ENCODE peak calls at places on chromosomes 16 and 17, in five cellular contexts. K is heart left ventricle, L is pancreas, D is upper lobe of right lung, S is left ventricle myocardium inferior. C is an unnamed sample.
A peak's percentile ranks its signal among the peaks of the same experiment; 100 is the strongest.

GRCh38 chr17:2071421-2072281 is 16.7 kb downstream of the HIC1 start:
- DNase-seq in S (peak; percentile 82), L (no peak), D (peak; percentile 70), K (peak; percentile 86), C (peak; percentile 58)

GRCh38 chr17:76966486-76967181 is 98.4 kb downstream of the MGAT5B start:
- DNase-seq in L (no peak), K (no peak), S (no peak), D (no peak), C (no peak)

GRCh38 chr16:15576960-15577958 is 65.7 kb downstream of the MARF1 start:
- DNase-seq in D (no peak), K (no peak), S (no peak), L (no peak), C (no peak)

GRCh38 chr17:4900231-4901107 is 1.1 kb downstream of the C17orf107 start:
- DNase-seq in S (no peak), D (peak; percentile 75), K (no peak), L (peak; percentile 81), C (no peak)

GRCh38 chr17:50785942-50786570 is 18.7 kb upstream of the ANKRD40CL start:
- DNase-seq in D (no peak), K (no peak), L (no peak), S (no peak), C (peak; percentile 30)

GRCh38 chr17:74723891-74724290 is 11.2 kb upstream of the CD300LF start:
- DNase-seq in D (peak; percentile 2), L (no peak), S (no peak), K (no peak), C (no peak)

GRCh38 chr16:87661561-87661960 is 59.3 kb downstream of the JPH3 start:
- DNase-seq in S (no peak), K (peak; percentile 44), D (no peak), L (no peak), C (peak; percentile 31)

GRCh38 chr16:54546481-54546880 is 259.9 kb upstream of the IRX3 start:
- DNase-seq in D (no peak), K (no peak), S (no peak), L (no peak), C (no peak)

GRCh38 chr17:39450051-39450450 is 1.0 kb downstream of the MED1 start:
- DNase-seq in D (peak; percentile 36), S (no peak), L (no peak), K (no peak), C (no peak)

GRCh38 chr16:67542464-67542863 is 13.8 kb downstream of the RIPOR1 start:
- DNase-seq in K (no peak), D (peak; percentile 62), S (no peak), L (peak; percentile 23), C (peak; percentile 55)

GRCh38 chr17:69462010-69462409 is 47.5 kb downstream of the MAP2K6 start:
- DNase-seq in K (no peak), L (no peak), D (no peak), S (no peak), C (no peak)

GRCh38 chr16:12255473-12255872 is 278.9 kb downstream of the SNX29 start:
- DNase-seq in S (no peak), L (no peak), D (no peak), K (no peak), C (no peak)

GRCh38 chr17:80284631-80285030 is 24.0 kb downstream of the RNF213 start:
- DNase-seq in S (no peak), D (no peak), L (no peak), K (no peak), C (no peak)
- TF ChIP-seq CTCF in S (no peak), D (no peak), L (no peak), K (no peak), C (no peak)

GRCh38 chr17:49357516-49357915 is 4.5 kb downstream of the ZNF652 start:
- DNase-seq in K (no peak), D (no peak), L (no peak), S (no peak), C (no peak)

GRCh38 chr17:49360796-49361128 is 1.3 kb downstream of the ZNF652 start:
- DNase-seq in L (no peak), D (no peak), K (no peak), S (no peak), C (peak; percentile 37)

GRCh38 chr17:49359990-49360795 is 1.9 kb downstream of the ZNF652 start:
- DNase-seq in D (no peak), S (no peak), K (no peak), L (no peak), C (no peak)

GRCh38 chr17:49356320-49356719 is 5.7 kb downstream of the ZNF652 start:
- DNase-seq in K (no peak), S (no peak), L (no peak), D (no peak), C (no peak)

DNA sequence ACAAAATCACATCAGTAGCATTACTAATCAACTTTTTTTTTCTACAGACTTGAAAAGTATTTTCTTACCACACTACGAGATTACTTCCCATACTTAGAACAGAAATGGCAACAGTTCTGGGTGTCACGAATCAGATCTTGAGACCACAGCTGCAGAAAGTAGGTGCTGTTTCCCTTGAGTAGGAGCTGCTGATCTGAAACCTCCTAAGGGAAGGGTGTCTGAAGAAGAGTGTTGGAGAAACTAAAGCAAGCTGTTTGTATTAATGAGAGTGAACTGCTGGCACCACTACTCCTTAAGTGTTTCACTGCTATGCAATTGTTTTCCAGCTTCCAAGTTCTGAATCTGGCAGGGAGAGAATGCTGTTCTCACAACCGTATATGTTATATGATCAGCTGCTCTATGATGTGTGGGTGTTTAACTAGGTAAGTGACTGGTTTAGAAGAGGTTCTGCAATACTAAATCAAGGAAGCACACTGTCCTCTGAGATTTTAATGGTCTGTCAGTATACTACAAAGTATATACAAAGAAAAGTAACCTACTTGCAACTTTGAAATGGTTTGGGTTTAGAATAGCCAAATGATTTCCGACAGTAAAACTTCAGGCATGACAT is 3.3 kb downstream of the ZNF652 start:
- DNase-seq in L (no peak), S (no peak), K (no peak), D (no peak), C (no peak)
- H3K27ac ChIP-seq in L (no peak overlapping the region), S (no peak overlapping the region), K (no peak overlapping the region), D (no peak overlapping the region), C (no peak overlapping the region)

GRCh38 chr16:17635183-17635582 is 164.4 kb upstream of the XYLT1 start:
- DNase-seq in S (no peak), L (no peak), K (no peak), D (no peak), C (no peak)
- TF ChIP-seq CTCF in S (no peak), L (no peak), K (no peak), D (no peak), C (no peak)

DNA sequence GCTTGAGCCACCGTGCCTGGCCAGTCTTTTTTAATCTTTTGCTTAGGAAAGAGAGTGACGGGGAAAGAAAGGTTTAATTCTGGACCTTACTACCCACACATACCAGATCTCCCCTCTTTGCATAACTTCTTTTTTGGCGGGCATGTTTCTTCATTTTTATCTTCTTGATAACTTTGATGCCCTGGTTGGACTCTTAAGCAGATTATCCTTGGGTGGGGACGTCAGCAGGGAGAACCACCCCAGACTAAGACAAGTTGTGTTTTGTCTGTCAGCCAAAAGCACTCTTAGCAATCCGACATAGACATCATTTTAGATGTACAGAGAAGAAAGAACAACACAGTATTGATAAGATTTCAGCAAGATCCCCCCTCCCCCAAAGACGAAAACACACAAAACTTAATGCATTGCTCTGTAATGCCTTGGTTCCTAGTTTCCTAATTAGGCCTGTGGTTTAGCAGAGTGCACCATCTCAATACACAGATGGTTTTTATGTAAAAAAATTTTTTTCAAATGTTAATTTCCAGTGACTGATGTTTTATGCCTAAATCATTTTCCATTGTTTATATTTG is 99.9 kb downstream of the MSI2 start:
- DNase-seq in L (no peak), D (no peak), S (no peak), K (no peak), C (peak; percentile 18)
- H3K27ac ChIP-seq in L (peak overlapping the region; percentile 81), D (peak overlapping the region; percentile 74), S (peak overlapping the region; percentile 81), K (peak overlapping the region; percentile 59), C (peak overlapping the region; percentile 87)

DNA sequence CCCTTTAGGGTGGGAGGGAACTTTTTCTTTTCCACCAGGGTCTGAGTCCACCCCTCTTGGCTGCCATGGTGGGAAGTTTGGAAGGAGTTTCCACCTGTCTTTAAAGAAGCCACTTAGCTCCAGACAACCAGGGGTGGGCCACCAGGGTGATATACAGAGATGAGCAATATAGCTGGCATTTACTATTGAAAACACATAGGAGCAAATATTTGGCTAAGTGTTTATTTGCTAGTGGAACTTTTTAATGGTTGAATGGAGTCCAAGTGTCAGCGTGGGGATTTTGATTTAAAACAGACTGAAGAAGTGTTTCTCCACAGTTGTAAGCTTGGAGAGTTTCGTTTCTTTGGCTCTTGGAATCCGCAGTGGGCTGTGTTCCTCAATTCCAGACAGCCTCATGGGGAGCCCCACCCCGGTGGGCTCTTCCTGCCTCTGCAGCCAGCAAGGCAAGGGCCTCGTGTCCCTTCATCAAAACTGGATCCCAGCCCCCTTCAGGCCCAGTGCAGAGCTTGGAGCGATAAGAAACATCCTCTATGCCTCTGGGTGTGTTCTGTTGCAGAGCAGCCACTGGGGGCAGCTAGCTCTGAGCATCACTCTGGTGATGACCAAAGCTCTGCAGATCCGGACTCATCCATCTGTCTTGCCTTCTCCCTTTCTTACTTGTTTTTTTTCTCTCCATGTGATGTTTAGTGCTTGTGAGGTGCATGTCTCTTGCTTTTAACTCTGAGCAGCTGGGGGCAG is 36.1 kb downstream of the NOG start:
- DNase-seq in K (no peak), L (no peak), D (no peak), S (no peak), C (no peak)
- TF ChIP-seq CTCF in K (no peak), L (no peak), D (peak; percentile 25), S (peak; percentile 16), C (peak; percentile 16)

DNA sequence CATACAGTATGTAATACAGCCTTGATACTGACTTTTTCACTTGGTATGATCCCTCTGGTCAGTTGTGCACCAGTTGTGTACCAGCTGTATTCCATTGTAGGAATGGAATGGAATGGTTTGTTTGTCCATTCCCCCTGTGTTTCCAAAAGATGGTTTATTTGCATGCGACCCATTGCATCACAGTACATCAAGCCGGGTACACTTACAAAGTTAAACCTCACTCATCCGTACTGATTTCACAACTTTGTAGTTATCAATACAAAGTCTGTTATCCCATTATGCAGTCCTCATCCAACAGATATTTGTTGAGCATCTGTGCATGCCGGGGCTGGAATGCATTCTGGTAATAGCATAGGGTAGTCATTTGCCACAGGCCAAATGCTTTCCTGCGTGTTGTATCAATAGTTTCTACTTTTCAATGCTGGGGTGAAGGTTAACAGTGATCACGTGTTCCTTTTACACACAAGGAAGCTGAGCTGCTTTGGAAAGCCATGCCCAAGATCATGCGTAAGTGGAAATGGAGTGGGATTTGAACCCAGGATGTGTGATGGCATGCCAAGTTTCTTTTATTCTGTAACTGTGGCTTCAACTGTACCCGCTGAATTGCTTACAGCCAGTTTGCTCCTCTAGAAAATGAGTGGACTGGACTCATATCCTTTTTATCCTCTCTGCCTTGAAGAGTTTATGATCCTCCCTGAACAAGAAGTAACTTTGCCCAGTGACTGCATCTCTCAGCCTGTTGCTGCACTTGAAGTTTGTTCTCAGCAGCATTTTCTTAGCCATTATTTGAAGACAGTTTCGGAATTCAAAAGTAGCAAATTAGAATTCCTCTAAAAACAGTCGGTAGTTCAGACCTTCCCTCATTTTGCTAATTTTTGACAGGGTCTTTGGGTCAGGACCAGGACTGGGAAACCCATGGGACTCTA is 228.5 kb downstream of the CCDC182 start:
- DNase-seq in D (no peak), K (no peak), S (no peak), L (no peak), C (no peak)
- H3K27ac ChIP-seq in D (no peak overlapping the region), K (no peak overlapping the region), S (no peak overlapping the region), L (no peak overlapping the region), C (no peak overlapping the region)

GRCh38 chr16:23160082-23160481 is 10.8 kb upstream of the USP31 start:
- DNase-seq in D (no peak), S (no peak), L (no peak), K (no peak), C (no peak)
- TF ChIP-seq CTCF in D (no peak), S (no peak), L (no peak), K (no peak), C (no peak)